ENCODE peak calls at places on chromosome 12, in eight cellular contexts. X, S, G, W, E, I, J and U are unnamed samples.

GRCh38 chr12:92784356-92784755 is 81.6 kb downstream of the PLEKHG7 start:
- DNase-seq in X (no peak), S (peak), G (peak), W (no peak), E (no peak), I (no peak), J (no peak), U (no peak)

GRCh38 chr12:116916714-116917114 is 6.0 kb downstream of the FBXW8 start:
- DNase-seq in X (peak), S (peak), G (peak), W (peak), E (peak), I (no peak), J (no peak), U (no peak)

GRCh38 chr12:108063192-108063591 is 65.9 kb upstream of the WSCD2 start:
- DNase-seq in X (peak), S (no peak), G (peak), W (peak), E (no peak), I (no peak), J (no peak), U (peak)

GRCh38 chr12:93438266-93439050 is 3.3 kb downstream of the UBE2N start:
- DNase-seq in X (no peak), S (no peak), G (peak), W (no peak), E (no peak), I (no peak), J (no peak), U (no peak)

GRCh38 chr12:81381951-81382350 is 304.1 kb downstream of the ACSS3 start:
- DNase-seq in X (no peak), S (no peak), G (no peak), W (no peak), E (no peak), I (no peak), J (no peak), U (no peak)

GRCh38 chr12:7374423-7375144 is 69.4 kb downstream of the CD163L1 start:
- DNase-seq in X (peak), S (no peak), G (peak), W (peak), E (peak), I (no peak), J (peak), U (peak)

GRCh38 chr12:1507308-1507707 is 87.1 kb downstream of the FBXL14 start:
- DNase-seq in X (no peak), S (no peak), G (no peak), W (no peak), E (no peak), I (peak), J (no peak), U (no peak)

GRCh38 chr12:4169959-4170358 is 103.6 kb upstream of the CCND2 start:
- DNase-seq in X (no peak), S (no peak), G (no peak), W (no peak), E (no peak), I (no peak), J (no peak), U (no peak)

GRCh38 chr12:19434538-19434937 is 4.8 kb upstream of the AEBP2 start:
- DNase-seq in X (no peak), S (no peak), G (no peak), W (no peak), E (no peak), I (no peak), J (no peak), U (no peak)

GRCh38 chr12:47740536-47741339 is 15.4 kb upstream of the ENDOU start:
- DNase-seq in X (no peak), S (no peak), G (no peak), W (no peak), E (peak), I (no peak), J (peak), U (no peak)

GRCh38 chr12:473863-474577 is 14.3 kb downstream of the B4GALNT3 start:
- DNase-seq in X (no peak), S (peak), G (no peak), W (peak), E (no peak), I (no peak), J (no peak), U (no peak)

GRCh38 chr12:5768171-5768879 is 176.7 kb downstream of the ANO2 start:
- DNase-seq in X (no peak), S (no peak), G (no peak), W (no peak), E (peak), I (peak), J (peak), U (no peak)

GRCh38 chr12:124742111-124742510 is 121.6 kb downstream of the SCARB1 start:
- DNase-seq in X (no peak), S (no peak), G (no peak), W (no peak), E (no peak), I (no peak), J (no peak), U (no peak)

GRCh38 chr12:108837680-108838079 is 19.7 kb downstream of the SSH1 start:
- DNase-seq in X (no peak), S (peak), G (no peak), W (no peak), E (no peak), I (no peak), J (no peak), U (no peak)

GRCh38 chr12:57637364-57637763 is 4.4 kb upstream of the B4GALNT1 start:
- DNase-seq in X (no peak), S (no peak), G (no peak), W (no peak), E (no peak), I (no peak), J (no peak), U (no peak)

GRCh38 chr12:65612440-65612839 is 211.8 kb upstream of the HMGA2 start:
- DNase-seq in X (no peak), S (peak), G (peak), W (no peak), E (peak), I (no peak), J (no peak), U (no peak)

GRCh38 chr12:90174198-90174510 is 465.5 kb upstream of the ATP2B1 start:
- DNase-seq in X (no peak), S (peak), G (peak), W (no peak), E (no peak), I (no peak), J (no peak), U (no peak)

GRCh38 chr12:116370886-116371580 is 93.5 kb upstream of the MED13L start:
- DNase-seq in X (no peak), S (no peak), G (no peak), W (no peak), E (no peak), I (no peak), J (no peak), U (no peak)

GRCh38 chr12:24546661-24547060 is 402.2 kb downstream of the BCAT1 start:
- DNase-seq in X (no peak), S (no peak), G (no peak), W (no peak), E (no peak), I (no peak), J (no peak), U (no peak)

GRCh38 chr12:10310926-10311705 is 3.4 kb downstream of the KLRD1 start:
- DNase-seq in X (no peak), S (peak), G (peak), W (no peak), E (no peak), I (no peak), J (no peak), U (no peak)

GRCh38 chr12:86663173-86663572 is 407.0 kb upstream of the MGAT4C start:
- DNase-seq in X (no peak), S (no peak), G (no peak), W (no peak), E (no peak), I (no peak), J (no peak), U (no peak)

GRCh38 chr12:1815814-1816729 is 4.3 kb upstream of the LRTM2 start:
- DNase-seq in X (no peak), S (no peak), G (no peak), W (no peak), E (no peak), I (no peak), J (no peak), U (no peak)

GRCh38 chr12:6827982-6828670 is at the start of gene P3H3:
- DNase-seq in X (peak), S (peak), G (peak), W (peak), E (peak), I (no peak), J (peak), U (peak)

GRCh38 chr12:2649201-2650030 is 145.4 kb upstream of the FKBP4 start:
- DNase-seq in X (no peak), S (no peak), G (no peak), W (no peak), E (no peak), I (peak), J (no peak), U (no peak)

GRCh38 chr12:74985293-74985985 is 224.2 kb downstream of the KCNC2 start:
- DNase-seq in X (no peak), S (no peak), G (no peak), W (no peak), E (no peak), I (peak), J (no peak), U (no peak)

GRCh38 chr12:52004042-52004648 is 2.6 kb upstream of the TAMALIN start:
- DNase-seq in X (peak), S (peak), G (peak), W (peak), E (peak), I (no peak), J (peak), U (peak)

GRCh38 chr12:56338643-56339422 is at the start of gene IL23A:
- DNase-seq in X (no peak), S (peak), G (no peak), W (peak), E (no peak), I (no peak), J (no peak), U (no peak)

GRCh38 chr12:19945559-19946485 is 422.5 kb upstream of the PDE3A start:
- DNase-seq in X (no peak), S (peak), G (peak), W (no peak), E (no peak), I (no peak), J (no peak), U (no peak)

GRCh38 chr12:14418526-14418925 is 53.0 kb downstream of the ATF7IP start:
- DNase-seq in X (no peak), S (peak), G (peak), W (no peak), E (no peak), I (no peak), J (no peak), U (no peak)

GRCh38 chr12:55797068-55797467 is 20.5 kb downstream of the SARNP start:
- DNase-seq in X (peak), S (peak), G (peak), W (peak), E (peak), I (no peak), J (no peak), U (peak)

GRCh38 chr12:132160016-132160415 is 15.8 kb downstream of the NOC4L start:
- DNase-seq in X (no peak), S (no peak), G (no peak), W (no peak), E (no peak), I (peak), J (peak), U (no peak)

GRCh38 chr12:57604454-57605307 is at the start of gene DTX3:
- DNase-seq in X (peak), S (no peak), G (peak), W (peak), E (peak), I (peak), J (peak), U (no peak)

GRCh38 chr12:54143233-54143986 is 45.4 kb downstream of the SMUG1 start:
- DNase-seq in X (no peak), S (no peak), G (no peak), W (no peak), E (no peak), I (no peak), J (no peak), U (no peak)

GRCh38 chr12:19575307-19576243 is 136.3 kb downstream of the AEBP2 start:
- DNase-seq in X (peak), S (peak), G (peak), W (no peak), E (peak), I (no peak), J (no peak), U (peak)

GRCh38 chr12:29640589-29641345 is 143.0 kb downstream of the TMTC1 start:
- DNase-seq in X (no peak), S (peak), G (peak), W (peak), E (no peak), I (peak), J (peak), U (no peak)

GRCh38 chr12:20629414-20630156 is 65.5 kb upstream of the SLCO1C1 start:
- DNase-seq in X (no peak), S (peak), G (peak), W (peak), E (peak), I (peak), J (no peak), U (peak)

GRCh38 chr12:13173012-13173441 is 23.5 kb upstream of the EMP1 start:
- DNase-seq in X (no peak), S (peak), G (peak), W (no peak), E (no peak), I (no peak), J (no peak), U (no peak)

GRCh38 chr12:13169255-13169654 is 27.3 kb upstream of the EMP1 start:
- DNase-seq in X (no peak), S (no peak), G (no peak), W (no peak), E (no peak), I (no peak), J (no peak), U (no peak)

GRCh38 chr12:13173537-13173936 is 23.0 kb upstream of the EMP1 start:
- DNase-seq in X (no peak), S (peak), G (peak), W (no peak), E (peak), I (peak), J (peak), U (no peak)

GRCh38 chr12:13170892-13171490 is 25.5 kb upstream of the EMP1 start:
- DNase-seq in X (no peak), S (no peak), G (peak), W (no peak), E (no peak), I (no peak), J (no peak), U (no peak)

DNA sequence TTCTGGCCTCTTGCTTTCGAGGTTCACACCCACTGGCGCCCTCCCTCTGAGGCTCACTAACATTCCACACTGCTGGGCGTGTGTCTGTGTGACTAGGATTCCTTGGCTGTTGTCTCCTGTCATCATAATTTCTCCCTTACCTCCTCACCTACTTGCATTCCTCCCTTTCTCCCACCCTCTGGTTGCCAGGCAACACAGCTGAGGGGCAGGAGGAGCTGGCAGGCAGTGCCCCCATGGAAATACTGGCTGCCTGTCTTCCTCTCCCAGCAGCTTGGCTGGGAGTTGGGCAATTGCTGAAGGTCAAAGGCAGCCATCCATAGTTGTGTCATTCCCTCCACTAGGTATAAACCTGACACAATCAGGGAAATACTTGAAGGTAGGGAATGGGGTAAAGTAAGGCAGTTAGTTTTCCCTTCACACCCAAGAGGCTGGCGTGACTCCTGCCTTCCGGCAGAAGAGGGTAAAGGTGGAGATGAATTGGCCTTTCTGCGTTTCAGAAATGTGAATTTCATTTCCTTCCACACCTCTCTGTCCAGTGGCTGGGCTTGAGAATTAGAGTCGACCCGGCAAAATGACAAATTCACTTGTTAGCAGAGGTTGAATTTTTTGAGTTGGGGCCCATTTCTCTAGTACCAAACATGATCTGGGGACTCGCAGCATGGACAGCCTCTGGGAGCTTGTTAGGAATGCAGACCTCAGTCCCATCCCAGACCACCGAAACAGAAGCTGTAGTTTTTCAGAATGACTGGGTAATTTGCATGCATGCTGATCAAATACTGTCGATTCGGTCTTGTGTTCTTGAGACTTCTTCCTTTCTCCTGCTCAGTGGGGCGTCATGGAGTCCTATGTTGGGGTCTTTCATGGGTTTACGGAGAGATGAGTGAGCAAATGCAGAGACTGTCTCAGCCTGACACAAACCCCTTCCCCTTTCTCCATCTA is 24.3 kb upstream of the EMP1 start:
- DNase-seq in X (peak), S (peak), G (peak), W (peak), E (peak), I (no peak), J (no peak), U (no peak)
- TF ChIP-seq CTCF in X (no peak), S (no peak), G (no peak), W (no peak), E (no peak), I (no peak), J (no peak), U (no peak)

DNA sequence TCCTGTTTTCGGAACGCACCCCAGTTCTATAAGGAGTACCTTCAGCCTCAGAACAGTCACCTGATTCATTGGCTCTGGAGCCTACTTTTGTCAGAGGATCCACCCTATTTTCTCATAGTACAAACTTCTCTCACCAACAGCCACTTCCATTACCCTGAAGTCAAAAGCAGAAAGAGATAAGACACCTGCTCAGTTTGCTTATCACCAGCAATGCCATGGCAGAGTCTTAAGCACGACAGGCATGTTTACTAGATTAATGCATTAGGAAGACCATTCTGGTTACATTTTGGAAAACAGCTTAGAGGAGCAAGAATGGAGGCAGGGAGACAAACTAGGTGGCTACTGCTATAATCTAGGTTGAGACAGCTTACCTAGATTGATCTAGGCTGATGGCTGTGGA is 67.7 kb downstream of the GXYLT1 start:
- DNase-seq in X (no peak), S (no peak), G (no peak), W (no peak), E (no peak), I (no peak), J (no peak), U (no peak)
- TF ChIP-seq CTCF in X (no peak), S (no peak), G (no peak), W (no peak), E (no peak), I (no peak), J (no peak), U (no peak)

GRCh38 chr12:15979096-15980091 is 68.3 kb downstream of the DERA start:
- DNase-seq in X (peak), S (peak), G (peak), W (peak), E (peak), I (no peak), J (no peak), U (peak)
- TF ChIP-seq CTCF in X (peak), S (peak), G (peak), W (peak), E (no peak), I (peak), J (peak), U (peak)

DNA sequence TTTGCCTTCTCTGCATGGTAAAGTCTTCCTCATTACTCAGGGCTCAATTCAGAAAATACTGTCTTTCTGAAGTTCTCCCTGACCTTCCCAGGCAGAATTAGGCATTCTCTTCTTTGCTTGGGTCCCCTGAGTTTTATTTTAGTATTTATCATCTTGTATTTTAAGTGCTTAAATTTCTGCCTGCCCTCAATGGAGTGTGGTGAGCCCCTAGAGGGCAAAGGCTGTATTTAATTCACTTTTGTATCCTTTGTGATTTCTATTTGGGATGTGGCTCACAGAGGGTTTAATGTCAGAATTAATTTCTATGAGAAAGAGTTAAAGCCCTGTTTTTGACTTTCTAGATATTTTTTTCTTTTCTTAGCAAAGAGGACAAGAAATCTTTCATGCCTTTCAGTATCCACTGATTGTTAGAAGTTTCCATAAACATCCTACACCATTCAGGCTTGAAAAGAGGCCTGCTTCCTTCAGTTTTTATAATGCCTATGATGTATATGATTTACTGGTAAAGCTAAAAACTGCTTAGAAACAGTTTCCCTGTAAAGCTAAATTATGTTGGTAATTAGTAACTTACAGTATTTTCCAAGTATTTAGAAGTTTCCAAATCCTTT is 55.6 kb upstream of the PTPRB start:
- DNase-seq in X (peak), S (peak), G (peak), W (peak), E (no peak), I (no peak), J (no peak), U (no peak)
- TF ChIP-seq CTCF in X (peak), S (peak), G (peak), W (peak), E (no peak), I (peak), J (peak), U (peak)

GRCh38 chr12:15701721-15702156 is 87.4 kb downstream of the EPS8 start:
- DNase-seq in X (no peak), S (peak), G (peak), W (no peak), E (no peak), I (no peak), J (no peak), U (no peak)

GRCh38 chr12:15701212-15701611 is 88.0 kb downstream of the EPS8 start:
- DNase-seq in X (no peak), S (peak), G (peak), W (no peak), E (no peak), I (no peak), J (no peak), U (no peak)

GRCh38 chr12:15698377-15698867 is 90.8 kb downstream of the EPS8 start:
- DNase-seq in X (no peak), S (no peak), G (no peak), W (peak), E (no peak), I (no peak), J (no peak), U (no peak)

GRCh38 chr12:15700595-15700994 is 88.6 kb downstream of the EPS8 start:
- DNase-seq in X (no peak), S (peak), G (peak), W (no peak), E (no peak), I (no peak), J (no peak), U (no peak)

DNA sequence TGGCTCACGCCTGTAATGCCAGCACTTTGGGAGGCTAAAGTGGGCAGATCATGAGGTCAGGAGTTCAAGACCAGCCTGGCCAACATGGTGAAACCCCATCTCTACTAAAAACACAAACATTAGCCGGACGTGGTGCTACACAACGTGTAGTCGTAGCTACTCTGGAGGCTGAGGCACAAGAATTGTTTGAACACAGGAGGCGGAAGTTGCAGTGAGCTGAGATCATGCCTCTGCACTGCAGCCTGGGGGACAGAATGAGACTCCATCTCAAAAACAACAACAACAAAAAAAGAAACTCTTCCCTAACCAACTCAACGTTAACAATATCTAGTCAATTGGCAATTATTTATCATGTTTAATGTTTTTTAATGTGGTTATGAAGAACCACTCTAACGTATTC is 89.3 kb downstream of the EPS8 start:
- DNase-seq in X (no peak), S (no peak), G (no peak), W (no peak), E (no peak), I (no peak), J (no peak), U (no peak)
- TF ChIP-seq CTCF in X (no peak), S (no peak), G (no peak), W (no peak), E (no peak), I (no peak), J (no peak), U (no peak)